ENCODE peak calls at places on chromosomes 1 and 21, in five cellular contexts. U is adrenal gland, T is A549, F is kidney, P is AG10803. O is an unnamed sample.

GRCh38 chr1:2060535-2060934 is 10.3 kb downstream of the PRKCZ start:
- DNase-seq in F (no peak), T (no peak), U (no peak), P (no peak), O (no peak)

GRCh38 chr1:16631248-16632043 is 18.1 kb upstream of the NBPF1 start:
- DNase-seq in F (peak; percentile 89), U (peak; percentile 31), P (no peak), T (no peak), O (no peak)

GRCh38 chr1:178122283-178122682 is 28.4 kb downstream of the RASAL2 start:
- DNase-seq in T (no peak), F (no peak), U (no peak), P (peak; percentile 13), O (no peak)

GRCh38 chr1:239426821-239427495 is 40.6 kb downstream of the CHRM3 start:
- DNase-seq in P (no peak), U (no peak), T (no peak), F (no peak), O (no peak)

GRCh38 chr1:153387785-153388184 is 3.1 kb downstream of the S100A8 start:
- DNase-seq in U (no peak), P (no peak), T (no peak), F (no peak), O (no peak)

GRCh38 chr1:92990828-92991227 is 29.6 kb upstream of the DIPK1A start:
- DNase-seq in U (no peak), T (no peak), P (no peak), F (no peak), O (no peak)

GRCh38 chr1:211527006-211527405 is 35.0 kb upstream of the RD3 start:
- DNase-seq in F (no peak), P (no peak), T (no peak), U (no peak), O (no peak)

GRCh38 chr1:234065794-234066447 is 161.4 kb downstream of the SLC35F3 start:
- DNase-seq in T (peak; percentile 76), P (peak; percentile 55), U (peak; percentile 81), F (peak; percentile 90), O (peak; percentile 24)

GRCh38 chr1:219304227-219305226 is 130.8 kb downstream of the LYPLAL1 start:
- DNase-seq in P (peak; percentile 42), U (peak; percentile 63), F (no peak), T (peak; percentile 57), O (no peak)

GRCh38 chr21:7933923-7934322 is 2587.5 kb upstream of the TPTE start:
- DNase-seq in U (no peak), P (no peak), F (no peak), T (no peak), O (no peak)

GRCh38 chr1:170664828-170665617 is 1.1 kb downstream of the PRRX1 start:
- DNase-seq in U (peak; percentile 63), F (peak; percentile 74), T (peak; percentile 22), P (peak; percentile 69), O (no peak)
- H3K4me3 ChIP-seq in U (no peak overlapping the region), F (peak overlapping the region; percentile 48), T (peak overlapping the region; percentile 47), P (peak overlapping the region; percentile 93), O (peak overlapping the region; percentile 85)

DNA sequence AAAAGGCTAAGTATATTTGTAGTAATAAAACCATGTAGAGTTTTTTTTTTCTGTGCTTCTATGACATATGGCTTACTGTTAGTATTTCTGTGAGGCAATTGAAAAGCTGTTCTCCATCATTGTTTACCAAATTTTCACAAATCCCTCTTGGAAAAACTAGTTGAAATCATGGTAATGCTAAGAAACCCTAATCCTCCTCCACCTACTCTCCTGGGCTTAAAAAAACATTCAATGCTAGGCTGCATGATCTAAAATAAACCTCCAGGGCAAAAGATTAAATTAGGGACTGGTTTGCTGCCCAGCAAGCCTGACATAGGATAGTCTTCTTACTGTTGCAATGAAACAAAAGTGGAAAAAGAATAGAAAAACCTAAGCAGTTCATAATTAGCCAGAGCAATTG is 16.1 kb downstream of the C1orf52 start:
- DNase-seq in P (no peak), T (no peak), F (no peak), U (no peak), O (no peak)
- TF ChIP-seq CTCF in P (no peak), T (no peak), F (no peak), U (no peak), O (no peak)

GRCh38 chr1:181490276-181490675 is 7.0 kb downstream of the CACNA1E start:
- DNase-seq in U (no peak), F (no peak), T (no peak), P (no peak), O (no peak)

GRCh38 chr1:181488884-181489283 is 5.6 kb downstream of the CACNA1E start:
- DNase-seq in T (no peak), F (no peak), U (no peak), P (no peak), O (no peak)

GRCh38 chr1:181493885-181494284 is 10.6 kb downstream of the CACNA1E start:
- DNase-seq in P (no peak), U (no peak), T (no peak), F (no peak), O (no peak)

GRCh38 chr1:181493145-181493544 is 9.8 kb downstream of the CACNA1E start:
- DNase-seq in T (no peak), U (no peak), P (no peak), F (no peak), O (no peak)

GRCh38 chr1:181490740-181491712 is 7.7 kb downstream of the CACNA1E start:
- DNase-seq in U (no peak), P (peak; percentile 16), T (no peak), F (no peak), O (no peak)
- H3K4me3 ChIP-seq in U (no peak overlapping the region), P (no peak overlapping the region), T (no peak overlapping the region), F (no peak overlapping the region), O (no peak overlapping the region)

GRCh38 chr21:39176312-39176711 is 6.9 kb downstream of the PSMG1 start:
- DNase-seq in P (peak; percentile 9), U (no peak), F (no peak), T (no peak), O (no peak)

GRCh38 chr21:39169906-39170305 is 13.3 kb downstream of the PSMG1 start:
- DNase-seq in T (no peak), P (no peak), F (no peak), U (no peak), O (no peak)

GRCh38 chr21:39173999-39174398 is 9.3 kb downstream of the PSMG1 start:
- DNase-seq in P (no peak), F (no peak), U (no peak), T (no peak), O (no peak)

GRCh38 chr21:39175665-39176064 is 7.6 kb downstream of the PSMG1 start:
- DNase-seq in F (no peak), P (no peak), T (no peak), U (no peak), O (no peak)

GRCh38 chr21:39175154-39175553 is 8.1 kb downstream of the PSMG1 start:
- DNase-seq in U (no peak), P (peak; percentile 30), F (no peak), T (peak; percentile 13), O (no peak)
- TF ChIP-seq CTCF in U (peak; percentile 15), P (peak; percentile 62), F (peak; percentile 29), T (peak; percentile 42), O (peak; percentile 9)

GRCh38 chr1:109763646-109764415 is at the start of gene EPS8L3:
- DNase-seq in P (no peak), T (peak; percentile 49), F (peak; percentile 62), U (peak; percentile 9), O (no peak)
- H3K4me3 ChIP-seq in P (no peak within 1 kb of the TSS), T (peak within 1 kb of the TSS; percentile 23), F (no peak within 1 kb of the TSS), U (no peak within 1 kb of the TSS), O (no peak within 1 kb of the TSS)

DNA sequence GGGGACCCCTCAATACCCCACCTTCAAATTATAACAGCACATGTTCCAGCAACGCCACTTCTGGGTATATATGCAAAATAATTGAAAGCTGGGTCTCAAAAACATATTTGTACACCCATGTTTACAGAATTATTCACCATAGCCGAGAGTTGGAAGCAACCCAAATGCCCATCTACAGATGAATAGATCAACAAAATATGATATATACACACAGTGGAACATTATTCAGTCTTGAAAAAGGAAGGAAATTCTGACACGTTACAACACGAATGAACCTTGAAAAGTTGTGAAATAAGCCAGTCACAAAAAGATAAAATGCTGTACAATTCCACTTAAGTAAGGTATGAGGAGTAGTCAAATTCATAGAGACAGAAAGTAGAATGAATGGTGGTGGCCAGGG is 5.1 kb downstream of the TMCO4 start:
- DNase-seq in P (no peak), T (no peak), U (no peak), F (no peak), O (no peak)
- TF ChIP-seq CTCF in P (no peak), T (no peak), U (no peak), F (no peak), O (no peak)

GRCh38 chr1:155137129-155137528 is 1.5 kb downstream of the SLC50A1 start:
- DNase-seq in T (no peak), P (no peak), U (no peak), F (no peak), O (no peak)

GRCh38 chr1:155141799-155142198 is 1.5 kb upstream of the DPM3 start:
- DNase-seq in T (no peak), P (no peak), U (no peak), F (no peak), O (no peak)

GRCh38 chr1:155139895-155140629 is at the start of gene DPM3:
- DNase-seq in P (peak; percentile 68), T (peak; percentile 85), U (peak; percentile 86), F (peak; percentile 96), O (peak; percentile 51)

GRCh38 chr1:155137550-155137949 is 1.9 kb downstream of the SLC50A1 start:
- DNase-seq in U (no peak), T (no peak), F (no peak), P (no peak), O (no peak)

DNA sequence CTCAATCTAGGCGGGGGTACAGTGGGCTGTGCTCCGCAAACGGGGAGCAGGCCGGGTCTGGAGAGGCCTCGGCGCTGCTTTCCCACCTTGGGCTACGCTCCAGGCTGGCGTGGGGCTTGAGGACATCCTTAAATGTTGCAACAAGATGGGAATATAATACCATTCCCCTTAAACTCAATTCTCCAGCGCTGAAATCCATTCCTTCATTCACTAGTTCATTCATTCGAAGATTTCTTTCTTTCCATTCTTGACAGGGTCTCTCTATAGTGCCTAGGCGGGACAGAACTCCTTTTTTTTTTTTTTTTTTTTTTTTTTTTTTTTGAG is 261 bp upstream of the DPM3 start:
- DNase-seq in F (no peak), P (no peak), T (no peak), U (no peak), O (no peak)
- H3K4me3 ChIP-seq in F (peak overlapping the region; percentile 97), P (peak overlapping the region; percentile 95), T (peak overlapping the region; percentile 65), U (no peak overlapping the region), O (peak overlapping the region; percentile 79)